ENCODE peak calls at places on chromosome 1, in six cellular contexts. E is body of pancreas, H is fibroblast of pulmonary artery, K is AG08396, T is RPMI8226, Y is pancreas. D is an unnamed sample.

GRCh38 chr1:30327370-30328099 is 395.9 kb downstream of the MATN1 start:
- DNase-seq in E (no peak), H (no peak), K (no peak), T (no peak), Y (no peak), D (no peak)

GRCh38 chr1:35047188-35047858 is 15.6 kb upstream of the ZMYM6 start:
- DNase-seq in E (no peak), H (peak), K (peak), T (no peak), Y (no peak), D (no peak)

GRCh38 chr1:161910516-161911077 is 113.1 kb downstream of the OLFML2B start:
- DNase-seq in E (no peak), H (peak), K (no peak), T (no peak), Y (no peak), D (no peak)

GRCh38 chr1:212207822-212208520 is 77.2 kb upstream of the PPP2R5A start:
- DNase-seq in E (no peak), H (no peak), K (no peak), T (no peak), Y (no peak), D (no peak)

GRCh38 chr1:226863446-226863845 is 7.0 kb upstream of the PSEN2 start:
- DNase-seq in E (no peak), H (peak), K (peak), T (no peak), Y (no peak), D (no peak)

GRCh38 chr1:82317671-82318070 is 516.9 kb downstream of the ADGRL2 start:
- DNase-seq in E (no peak), H (peak), K (no peak), T (no peak), Y (no peak), D (no peak)

GRCh38 chr1:26468911-26469310 is 3.3 kb upstream of the HMGN2 start:
- DNase-seq in E (peak), H (no peak), K (no peak), T (no peak), Y (peak), D (peak)

GRCh38 chr1:109113787-109114568 is at the start of gene ELAPOR1:
- DNase-seq in E (peak), H (no peak), K (no peak), T (peak), Y (peak), D (peak)

GRCh38 chr1:197737916-197738315 is 37.4 kb downstream of the DENND1B start:
- DNase-seq in E (no peak), H (no peak), K (no peak), T (no peak), Y (no peak), D (no peak)

GRCh38 chr1:226473325-226473724 is 65.4 kb upstream of the PARP1 start:
- DNase-seq in E (no peak), H (no peak), K (no peak), T (no peak), Y (no peak), D (no peak)

GRCh38 chr1:36339215-36339614 is 15.8 kb upstream of the EVA1B start:
- DNase-seq in E (peak), H (no peak), K (no peak), T (no peak), Y (no peak), D (no peak)

GRCh38 chr1:2238361-2239055 is 10.4 kb downstream of the SKI start:
- DNase-seq in E (peak), H (no peak), K (no peak), T (no peak), Y (peak), D (no peak)

D was measured in prostate gland.